ENCODE peak calls at places on chromosomes 16 and 17, in four cellular contexts. R, I, B and Q are unnamed samples. For H3K9me3, the result is how much of the 10 kb centered on the place peaks cover.

GRCh38 chr16:50982808-50983207 is 168.3 kb downstream of the SALL1 start:
- DNase-seq in B (no peak), I (no peak), R (no peak), Q (no peak)

GRCh38 chr17:6212766-6213165 is 142.6 kb downstream of the WSCD1 start:
- DNase-seq in I (no peak), R (no peak), B (no peak), Q (no peak)

GRCh38 chr17:63519972-63520882 is 2.9 kb upstream of the KCNH6 start:
- DNase-seq in I (no peak), B (no peak), R (no peak), Q (peak)

GRCh38 chr16:19765860-19766553 is 47.9 kb downstream of the IQCK start:
- DNase-seq in R (no peak), I (no peak), B (no peak), Q (no peak)

GRCh38 chr16:68951991-68952877 is 108.9 kb downstream of the TANGO6 start:
- DNase-seq in I (no peak), B (no peak), R (no peak), Q (no peak)

GRCh38 chr17:19978206-19978802 is 676 bp upstream of the AKAP10 start:
- DNase-seq in R (no peak), B (peak), I (no peak), Q (no peak)

GRCh38 chr17:47684535-47685193 is 9.3 kb upstream of the TBKBP1 start:
- DNase-seq in I (no peak), R (no peak), B (no peak), Q (no peak)

GRCh38 chr16:86037999-86038922 is 139.3 kb downstream of the IRF8 start:
- DNase-seq in B (no peak), I (no peak), R (no peak), Q (no peak)

GRCh38 chr16:69188716-69189115 is 1.8 kb downstream of the SNTB2 start:
- DNase-seq in R (no peak), B (no peak), I (no peak), Q (no peak)

GRCh38 chr16:58727796-58728568 is 6.1 kb downstream of the GOT2 start:
- DNase-seq in I (no peak), R (no peak), B (no peak), Q (no peak)

GRCh38 chr17:56602292-56603130 is 9.0 kb downstream of the NOG start:
- DNase-seq in R (no peak), B (no peak), I (no peak), Q (no peak)

GRCh38 chr16:81445143-81445922 is 725 bp downstream of the CMIP start:
- DNase-seq in B (no peak), R (peak), I (peak), Q (no peak)

GRCh38 chr17:31413081-31413799 is 21.8 kb downstream of the RAB11FIP4 start:
- DNase-seq in R (no peak), B (no peak), I (no peak), Q (no peak)

GRCh38 chr17:38733315-38734234 is 3.4 kb downstream of the CISD3 start:
- DNase-seq in R (no peak), I (peak), B (no peak), Q (peak)

GRCh38 chr16:49928176-49928892 is 72.4 kb upstream of the ZNF423 start:
- DNase-seq in R (no peak), B (no peak), I (no peak), Q (no peak)

GRCh38 chr16:67967183-67967955 is 1.1 kb downstream of the SLC12A4 start:
- DNase-seq in I (peak), R (no peak), B (no peak), Q (no peak)

GRCh38 chr17:61267847-61268246 is 131.8 kb upstream of the TBX2 start:
- DNase-seq in I (no peak), R (no peak), B (no peak), Q (no peak)

GRCh38 chr16:19499006-19499405 is 22.9 kb downstream of the GDE1 start:
- DNase-seq in B (no peak), I (no peak), R (no peak), Q (no peak)

GRCh38 chr17:4738136-4739121 is 1.2 kb upstream of the ZMYND15 start:
- DNase-seq in R (no peak), B (no peak), I (no peak), Q (no peak)

GRCh38 chr17:27895940-27896535 is 2.9 kb upstream of the LYRM9 start:
- DNase-seq in I (no peak), B (no peak), R (no peak), Q (no peak)

GRCh38 chr16:56664506-56664905 is 3.4 kb downstream of the MT1G start:
- DNase-seq in B (no peak), I (no peak), R (no peak), Q (no peak)

GRCh38 chr16:72921620-72922019 is 126.3 kb downstream of the ZFHX3 start:
- DNase-seq in B (no peak), R (peak), I (no peak), Q (no peak)

GRCh38 chr16:21250072-21250923 is 16.8 kb downstream of the ANKS4B start:
- DNase-seq in B (no peak), I (no peak), R (no peak), Q (no peak)

GRCh38 chr17:76953926-76954325 is 85.7 kb downstream of the MGAT5B start:
- DNase-seq in B (no peak), I (no peak), R (no peak), Q (no peak)

GRCh38 chr16:48540222-48540900 is 69.6 kb downstream of the N4BP1 start:
- DNase-seq in R (no peak), I (no peak), B (no peak), Q (no peak)

GRCh38 chr17:34398990-34399389 is 36.0 kb upstream of the CCL1 start:
- DNase-seq in I (no peak), B (no peak), R (no peak), Q (no peak)

GRCh38 chr16:17303101-17303500 is 167.7 kb downstream of the XYLT1 start:
- DNase-seq in B (no peak), I (no peak), R (no peak), Q (no peak)

GRCh38 chr16:20611975-20612471 is 35.9 kb upstream of the ACSM2B start:
- DNase-seq in R (no peak), B (no peak), I (no peak), Q (no peak)

GRCh38 chr17:65143899-65144590 is 6.9 kb downstream of the RGS9 start:
- DNase-seq in B (no peak), R (no peak), I (no peak), Q (no peak)

GRCh38 chr17:6231886-6232767 is 161.9 kb downstream of the WSCD1 start:
- DNase-seq in R (no peak), I (no peak), B (no peak), Q (no peak)

GRCh38 chr16:9954181-9954580 is 228.0 kb downstream of the GRIN2A start:
- DNase-seq in I (no peak), B (no peak), R (no peak), Q (no peak)
- H3K9me3 ChIP-seq in I (under half), B (under half), R (under half), Q (under half)

DNA sequence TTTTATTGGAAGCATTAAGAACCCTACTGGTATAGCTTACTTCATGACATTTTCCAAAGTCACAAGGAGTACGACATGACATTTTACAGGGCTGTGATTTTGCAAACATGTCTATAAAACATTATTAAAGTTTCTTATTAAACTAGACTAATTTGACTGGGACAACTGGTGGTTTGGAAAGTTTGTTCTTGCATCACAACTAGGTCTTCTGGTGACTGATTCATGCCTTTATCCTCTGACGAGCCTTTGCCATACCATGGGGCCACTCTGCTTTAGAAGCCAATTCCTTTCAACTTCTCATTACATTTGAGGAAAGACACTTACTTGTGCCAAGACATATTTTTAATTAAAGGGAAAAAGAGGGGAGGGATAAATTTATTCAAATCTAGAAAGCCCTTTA is 92.3 kb upstream of the CDH11 start:
- DNase-seq in B (no peak), R (no peak), I (no peak), Q (no peak)
- TF ChIP-seq SIN3A in B (no peak), R (no peak), I (no peak), Q (no peak)

GRCh38 chr17:78879679-78880186 is 23.3 kb downstream of the CEP295NL start:
- DNase-seq in B (no peak), I (peak), R (peak), Q (no peak)
- TF ChIP-seq FOXM1 in B (no peak), I (no peak), R (no peak), Q (no peak)

GRCh38 chr16:3408561-3409197 is 7.7 kb downstream of the ZNF174 start:
- DNase-seq in B (no peak), R (no peak), I (no peak), Q (no peak)
- H3K9me3 ChIP-seq in B (under half), R (under half), I (under half), Q (under half)